ENCODE peak calls at places on chromosomes 3 and 15, in five cellular contexts. One of them, this sample, is unnamed.

GRCh38 chr15:57892181-57892580 is 173.3 kb downstream of the ALDH1A2 start:
- DNase-seq in HCT116: no peak
- DNase-seq in HepG2: no peak
- DNase-seq in GM12878: no peak
- DNase-seq in K562: no peak
- DNase-seq in this sample: no peak

GRCh38 chr15:51966192-51966591 is 5.4 kb downstream of the LEO1 start:
- DNase-seq in HepG2: no peak
- DNase-seq in K562: no peak
- DNase-seq in HCT116: no peak
- DNase-seq in GM12878: no peak
- DNase-seq in this sample: no peak

GRCh38 chr3:111311709-111312235 is 230.2 kb upstream of the CD96 start:
- DNase-seq in HCT116: no peak
- DNase-seq in K562: no peak
- DNase-seq in HepG2: no peak
- DNase-seq in GM12878: no peak
- DNase-seq in this sample: no peak

GRCh38 chr15:38517312-38517711 is 47.3 kb downstream of the RASGRP1 start:
- DNase-seq in HCT116: no peak
- DNase-seq in GM12878: no peak
- DNase-seq in HepG2: no peak
- DNase-seq in K562: no peak
- DNase-seq in this sample: no peak

GRCh38 chr15:90463381-90463780 is 66.3 kb upstream of the CRTC3 start:
- DNase-seq in GM12878: no peak
- DNase-seq in K562: no peak
- DNase-seq in HCT116: no peak
- DNase-seq in HepG2: no peak
- DNase-seq in this sample: no peak

GRCh38 chr3:141828487-141829284 is 47.8 kb upstream of the ATP1B3 start:
- DNase-seq in K562: no peak
- DNase-seq in HepG2: no peak
- DNase-seq in GM12878: no peak
- DNase-seq in HCT116: no peak
- DNase-seq in this sample: no peak

GRCh38 chr3:115693868-115694267 is 70.6 kb downstream of the GAP43 start:
- DNase-seq in GM12878: no peak
- DNase-seq in HepG2: no peak
- DNase-seq in HCT116: no peak
- DNase-seq in K562: no peak
- DNase-seq in this sample: no peak

GRCh38 chr15:74133703-74134386 is 3.5 kb downstream of the ISLR2 start:
- DNase-seq in HepG2: no peak
- DNase-seq in K562: no peak
- DNase-seq in HCT116: no peak
- DNase-seq in GM12878: no peak
- DNase-seq in this sample: peak

GRCh38 chr3:140387244-140387643 is 290.6 kb upstream of the TRIM42 start:
- DNase-seq in HepG2: no peak
- DNase-seq in GM12878: no peak
- DNase-seq in HCT116: no peak
- DNase-seq in K562: no peak
- DNase-seq in this sample: no peak

GRCh38 chr3:197558000-197558399 is 2.2 kb upstream of the BDH1 start:
- DNase-seq in HCT116: no peak
- DNase-seq in K562: no peak
- DNase-seq in GM12878: no peak
- DNase-seq in HepG2: no peak
- DNase-seq in this sample: no peak

GRCh38 chr3:67127254-67127653 is 129.1 kb downstream of the KBTBD8 start:
- DNase-seq in K562: no peak
- DNase-seq in GM12878: no peak
- DNase-seq in HCT116: no peak
- DNase-seq in HepG2: no peak
- DNase-seq in this sample: no peak

GRCh38 chr15:101042320-101042719 is 123.2 kb downstream of the LRRK1 start:
- DNase-seq in K562: no peak
- DNase-seq in GM12878: no peak
- DNase-seq in HepG2: no peak
- DNase-seq in HCT116: no peak
- DNase-seq in this sample: peak

GRCh38 chr3:155435821-155436220 is 142.3 kb upstream of the STRIT1 start:
- DNase-seq in HepG2: no peak
- DNase-seq in K562: no peak
- DNase-seq in GM12878: no peak
- DNase-seq in HCT116: no peak
- DNase-seq in this sample: no peak

GRCh38 chr15:70056091-70056680 is 41.5 kb downstream of the TLE3 start:
- DNase-seq in HCT116: no peak
- DNase-seq in K562: peak
- DNase-seq in GM12878: no peak
- DNase-seq in HepG2: no peak
- DNase-seq in this sample: no peak

GRCh38 chr3:128456776-128457715 is 9.6 kb downstream of the DNAJB8 start:
- DNase-seq in HepG2: no peak
- DNase-seq in K562: peak
- DNase-seq in GM12878: no peak
- DNase-seq in HCT116: no peak
- DNase-seq in this sample: no peak

GRCh38 chr15:51736646-51737537 is 563 bp downstream of the LYSMD2 start:
- DNase-seq in GM12878: no peak
- DNase-seq in K562: peak
- DNase-seq in HepG2: no peak
- DNase-seq in HCT116: no peak
- DNase-seq in this sample: peak

GRCh38 chr3:30269751-30270445 is 336.5 kb upstream of the TGFBR2 start:
- DNase-seq in GM12878: no peak
- DNase-seq in HepG2: no peak
- DNase-seq in HCT116: no peak
- DNase-seq in K562: no peak
- DNase-seq in this sample: no peak

GRCh38 chr3:36480916-36481648 is 100.8 kb downstream of the STAC start:
- DNase-seq in K562: no peak
- DNase-seq in HepG2: no peak
- DNase-seq in HCT116: no peak
- DNase-seq in GM12878: no peak
- DNase-seq in this sample: no peak

GRCh38 chr3:150876866-150877265 is 28.4 kb downstream of the MINDY4B start:
- DNase-seq in GM12878: no peak
- DNase-seq in HepG2: no peak
- DNase-seq in K562: no peak
- DNase-seq in HCT116: no peak
- DNase-seq in this sample: no peak

GRCh38 chr3:150875548-150875947 is 29.7 kb downstream of the MINDY4B start:
- DNase-seq in HepG2: no peak
- DNase-seq in HCT116: no peak
- DNase-seq in GM12878: no peak
- DNase-seq in K562: no peak
- DNase-seq in this sample: no peak

GRCh38 chr3:150878290-150878689 is 26.9 kb downstream of the MINDY4B start:
- DNase-seq in HCT116: no peak
- DNase-seq in K562: no peak
- DNase-seq in GM12878: no peak
- DNase-seq in HepG2: no peak
- DNase-seq in this sample: no peak

GRCh38 chr3:150877303-150877702 is 27.9 kb downstream of the MINDY4B start:
- DNase-seq in HepG2: no peak
- DNase-seq in GM12878: no peak
- DNase-seq in HCT116: no peak
- DNase-seq in K562: no peak
- DNase-seq in this sample: no peak

DNA sequence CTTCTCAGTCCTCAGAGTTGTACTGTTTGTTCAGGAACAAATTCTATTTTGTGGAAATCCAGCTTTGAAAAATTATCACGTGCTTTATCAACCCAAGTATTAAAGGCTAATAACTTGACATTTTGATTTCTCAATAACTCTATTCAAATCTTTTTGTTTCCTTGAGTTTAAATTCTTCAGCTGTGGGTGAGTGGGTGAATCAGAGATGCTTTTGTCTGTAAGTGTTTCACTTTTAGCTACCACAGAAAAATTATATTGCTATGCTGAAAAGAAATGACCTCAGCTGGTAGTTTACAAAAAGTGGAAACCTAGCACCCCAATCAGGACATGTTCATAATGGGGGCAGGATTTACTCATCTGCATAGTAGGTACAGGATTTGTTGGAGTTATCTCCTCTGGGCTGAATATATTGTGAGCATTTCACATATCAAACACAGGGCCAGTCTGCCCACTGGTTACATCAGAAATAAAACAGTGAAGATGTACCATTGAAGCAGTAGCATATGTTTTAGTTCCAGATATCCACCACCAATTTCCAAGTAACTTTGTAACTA is 30.5 kb downstream of the MINDY4B start:
- DNase-seq in GM12878: no peak
- DNase-seq in HCT116: no peak
- DNase-seq in K562: no peak
- DNase-seq in HepG2: no peak
- DNase-seq in this sample: no peak
- TF ChIP-seq ATF3 in GM12878: no peak
- TF ChIP-seq ATF3 in HCT116: no peak
- TF ChIP-seq ATF3 in K562: no peak
- TF ChIP-seq ATF3 in HepG2: no peak
- TF ChIP-seq ATF3 in this sample: no peak

GRCh38 chr3:188946837-188947236 is 224.9 kb upstream of the TPRG1 start:
- DNase-seq in K562: no peak
- DNase-seq in HCT116: no peak
- DNase-seq in GM12878: no peak
- DNase-seq in HepG2: no peak
- DNase-seq in this sample: no peak
- H2AFZ ChIP-seq in K562: peak
- H2AFZ ChIP-seq in HCT116: peak
- H2AFZ ChIP-seq in GM12878: no peak
- H2AFZ ChIP-seq in HepG2: no peak
- H2AFZ ChIP-seq in this sample: peak

GRCh38 chr3:100151024-100151707 is 36.9 kb upstream of the FILIP1L start:
- DNase-seq in HCT116: no peak
- DNase-seq in K562: no peak
- DNase-seq in GM12878: no peak
- DNase-seq in HepG2: no peak
- DNase-seq in this sample: no peak
- TF ChIP-seq ATF3 in HCT116: no peak
- TF ChIP-seq ATF3 in K562: no peak
- TF ChIP-seq ATF3 in GM12878: no peak
- TF ChIP-seq ATF3 in HepG2: no peak
- TF ChIP-seq ATF3 in this sample: no peak

DNA sequence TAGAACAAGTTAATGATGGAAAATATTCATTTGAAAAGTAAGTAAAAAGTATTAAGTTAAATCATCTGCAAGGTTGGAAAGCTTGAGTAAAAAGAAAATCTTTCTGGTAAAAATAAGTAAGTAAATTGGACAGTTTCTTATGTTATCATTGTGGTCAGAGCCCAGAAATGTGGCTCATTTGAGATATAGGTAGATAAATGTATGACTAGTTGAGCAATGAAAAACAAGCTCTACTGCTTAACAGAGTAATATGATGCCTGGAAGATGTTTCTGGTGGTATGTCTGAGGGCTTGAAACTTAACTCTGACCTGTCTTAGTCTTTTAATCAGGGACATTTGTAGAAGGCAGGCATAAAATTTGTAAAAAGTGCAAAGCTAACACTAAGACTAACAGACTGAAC is 444.0 kb downstream of the MFSD1 start:
- DNase-seq in HCT116: no peak
- DNase-seq in HepG2: no peak
- DNase-seq in K562: no peak
- DNase-seq in GM12878: no peak
- DNase-seq in this sample: no peak
- H2AFZ ChIP-seq in HCT116: no peak
- H2AFZ ChIP-seq in HepG2: no peak
- H2AFZ ChIP-seq in K562: no peak
- H2AFZ ChIP-seq in GM12878: no peak
- H2AFZ ChIP-seq in this sample: no peak

GRCh38 chr3:9613349-9613748 is 36.0 kb upstream of the MTMR14 start:
- DNase-seq in HepG2: no peak
- DNase-seq in GM12878: no peak
- DNase-seq in K562: no peak
- DNase-seq in HCT116: no peak
- DNase-seq in this sample: no peak

GRCh38 chr3:9619180-9619579 is 30.1 kb upstream of the MTMR14 start:
- DNase-seq in K562: no peak
- DNase-seq in GM12878: no peak
- DNase-seq in HepG2: no peak
- DNase-seq in HCT116: no peak
- DNase-seq in this sample: no peak

GRCh38 chr3:9617736-9618135 is 31.6 kb upstream of the MTMR14 start:
- DNase-seq in HCT116: no peak
- DNase-seq in K562: no peak
- DNase-seq in HepG2: no peak
- DNase-seq in GM12878: no peak
- DNase-seq in this sample: no peak

DNA sequence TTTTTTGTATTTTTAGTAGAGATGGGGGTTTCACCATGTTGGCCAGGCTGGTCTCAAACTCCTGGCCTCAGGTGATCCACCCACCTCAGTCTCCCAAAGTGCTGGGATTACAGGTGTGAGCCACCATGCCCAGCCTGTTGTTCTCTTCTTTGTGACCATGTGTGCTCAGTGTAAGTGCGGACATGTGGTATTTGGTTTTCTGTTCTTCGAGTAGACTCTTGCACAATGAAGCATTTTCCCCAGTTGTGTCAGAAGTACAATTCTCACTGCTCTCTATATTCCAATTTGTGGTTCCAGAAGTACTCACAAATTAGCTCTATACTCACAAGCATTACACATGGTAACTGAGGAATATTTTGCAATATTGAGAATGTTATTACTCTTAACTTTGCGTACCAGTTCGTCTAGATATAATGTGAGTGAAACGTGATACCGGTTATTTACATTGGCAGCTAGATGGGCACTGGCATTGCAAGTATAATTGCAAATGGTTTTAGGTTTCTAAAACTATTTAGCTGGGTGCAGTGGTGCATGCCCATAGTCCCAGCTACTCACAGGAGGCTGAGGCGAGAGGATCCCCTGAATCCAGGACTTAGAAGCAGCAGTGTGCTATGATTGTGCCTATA is 34.2 kb upstream of the MTMR14 start:
- DNase-seq in HCT116: no peak
- DNase-seq in K562: no peak
- DNase-seq in HepG2: no peak
- DNase-seq in GM12878: no peak
- DNase-seq in this sample: no peak
- TF ChIP-seq ATF3 in HCT116: no peak
- TF ChIP-seq ATF3 in K562: no peak
- TF ChIP-seq ATF3 in HepG2: no peak
- TF ChIP-seq ATF3 in GM12878: no peak
- TF ChIP-seq ATF3 in this sample: no peak

DNA sequence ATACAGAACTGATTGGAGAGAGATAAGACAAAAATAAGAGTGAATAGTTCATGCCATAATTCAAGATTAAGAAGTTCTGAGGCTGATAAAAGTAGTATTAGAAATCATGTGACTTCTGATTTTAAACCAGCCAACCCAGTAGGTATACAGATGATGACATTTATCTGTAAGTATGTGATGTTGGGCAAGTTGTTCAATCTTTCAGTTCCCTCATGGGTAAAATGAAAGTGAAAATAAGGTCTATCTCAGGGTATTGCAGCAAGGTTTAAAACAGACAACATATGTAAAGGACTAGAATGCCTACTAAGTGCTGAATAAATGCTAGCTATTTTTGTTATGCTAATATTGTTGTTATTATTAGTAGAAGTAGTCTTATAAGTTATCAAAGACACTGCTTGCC is 1055.7 kb downstream of the NAALADL2 start:
- DNase-seq in K562: no peak
- DNase-seq in GM12878: no peak
- DNase-seq in HCT116: no peak
- DNase-seq in HepG2: no peak
- DNase-seq in this sample: no peak
- H2AFZ ChIP-seq in K562: no peak
- H2AFZ ChIP-seq in GM12878: no peak
- H2AFZ ChIP-seq in HCT116: no peak
- H2AFZ ChIP-seq in HepG2: no peak
- H2AFZ ChIP-seq in this sample: no peak